ENCODE peak calls at places on chromosomes 6 and 20, in four cellular contexts. E is spleen, P is upper lobe of right lung, G is OCI-LY7. Y is an unnamed sample.

GRCh38 chr20:63036266-63036665 is 29.5 kb upstream of the BHLHE23 start:
- DNase-seq in E (peak; percentile 51), P (no peak), G (no peak), Y (peak; percentile 80)

GRCh38 chr6:159838020-159838744 is 38.1 kb downstream of the PNLDC1 start:
- DNase-seq in E (no peak), P (no peak), G (no peak), Y (no peak)

GRCh38 chr20:58649288-58650180 is 1.5 kb upstream of the STX16 start:
- DNase-seq in E (peak; percentile 89), P (peak; percentile 73), G (no peak), Y (peak; percentile 82)

GRCh38 chr6:28816909-28817807 is 106.6 kb downstream of the TRIM27 start:
- DNase-seq in E (no peak), P (no peak), G (no peak), Y (no peak)

GRCh38 chr6:3310710-3311109 is 52.0 kb downstream of the PSMG4 start:
- DNase-seq in E (peak; percentile 34), P (no peak), G (no peak), Y (no peak)

GRCh38 chr20:5865604-5866003 is 84.7 kb downstream of the TRMT6 start:
- DNase-seq in E (no peak), P (no peak), G (no peak), Y (no peak)

GRCh38 chr6:15327271-15327670 is 81.4 kb downstream of the JARID2 start:
- DNase-seq in E (no peak), P (no peak), G (peak; percentile 78), Y (no peak)

GRCh38 chr6:170186006-170186908 is 104.6 kb downstream of the DLL1 start:
- DNase-seq in E (peak; percentile 66), P (peak; percentile 48), G (no peak), Y (no peak)

GRCh38 chr6:121663292-121663691 is 227.8 kb downstream of the GJA1 start:
- DNase-seq in E (no peak), P (no peak), G (no peak), Y (no peak)

GRCh38 chr20:2879148-2879547 is 5.9 kb downstream of the PTPRA start:
- DNase-seq in E (no peak), P (no peak), G (no peak), Y (no peak)

GRCh38 chr6:56399672-56400263 is 152.4 kb upstream of the COL21A1 start:
- DNase-seq in E (no peak), P (no peak), G (no peak), Y (no peak)

GRCh38 chr20:22452442-22453011 is 131.8 kb downstream of the FOXA2 start:
- DNase-seq in E (no peak), P (no peak), G (no peak), Y (no peak)

GRCh38 chr6:35391240-35391968 is 49.0 kb downstream of the PPARD start:
- DNase-seq in E (no peak), P (no peak), G (no peak), Y (no peak)

GRCh38 chr6:299050-299980 is 7.0 kb downstream of the DUSP22 start:
- DNase-seq in E (no peak), P (no peak), G (no peak), Y (no peak)

GRCh38 chr20:2394411-2395055 is 13.8 kb downstream of the TGM6 start:
- DNase-seq in E (no peak), P (no peak), G (no peak), Y (no peak)

GRCh38 chr6:144314003-144314485 is 28.9 kb downstream of the UTRN start:
- DNase-seq in E (peak; percentile 81), P (peak; percentile 89), G (no peak), Y (no peak)

GRCh38 chr6:83092756-83093399 is 25.4 kb downstream of the DOP1A start:
- DNase-seq in E (no peak), P (no peak), G (no peak), Y (no peak)

GRCh38 chr20:21355981-21356380 is 41.3 kb downstream of the NKX2-4 start:
- DNase-seq in E (no peak), P (no peak), G (no peak), Y (no peak)

GRCh38 chr20:21353236-21353635 is 44.1 kb downstream of the NKX2-4 start:
- DNase-seq in E (no peak), P (no peak), G (no peak), Y (no peak)

GRCh38 chr20:21357851-21358250 is 39.5 kb downstream of the NKX2-4 start:
- DNase-seq in E (no peak), P (no peak), G (no peak), Y (no peak)

GRCh38 chr20:21352703-21353102 is 44.6 kb downstream of the NKX2-4 start:
- DNase-seq in E (no peak), P (no peak), G (no peak), Y (no peak)
- H3K36me3 ChIP-seq in E (no peaks in the 10 kb centered on the region), P (peaks cover 78% of the 10 kb centered on the region), G (peaks cover 76% of the 10 kb centered on the region), Y (peaks cover 77% of the 10 kb centered on the region)

GRCh38 chr6:32774428-32774827 is 11.1 kb upstream of the HLA-DQB2 start:
- DNase-seq in E (no peak), P (no peak), G (no peak), Y (no peak)

GRCh38 chr6:32772656-32773055 is 9.3 kb upstream of the HLA-DQB2 start:
- DNase-seq in E (no peak), P (no peak), G (no peak), Y (no peak)
- H3K27ac ChIP-seq in E (no peak overlapping the region), P (no peak overlapping the region), G (no peak overlapping the region), Y (no peak overlapping the region)

GRCh38 chr6:122735618-122736017 is 43.9 kb upstream of the FABP7 start:
- DNase-seq in E (no peak), P (no peak), G (no peak), Y (no peak)
- H3K4me3 ChIP-seq in E (no peak overlapping the region), P (no peak overlapping the region), G (no peak overlapping the region), Y (no peak overlapping the region)

DNA sequence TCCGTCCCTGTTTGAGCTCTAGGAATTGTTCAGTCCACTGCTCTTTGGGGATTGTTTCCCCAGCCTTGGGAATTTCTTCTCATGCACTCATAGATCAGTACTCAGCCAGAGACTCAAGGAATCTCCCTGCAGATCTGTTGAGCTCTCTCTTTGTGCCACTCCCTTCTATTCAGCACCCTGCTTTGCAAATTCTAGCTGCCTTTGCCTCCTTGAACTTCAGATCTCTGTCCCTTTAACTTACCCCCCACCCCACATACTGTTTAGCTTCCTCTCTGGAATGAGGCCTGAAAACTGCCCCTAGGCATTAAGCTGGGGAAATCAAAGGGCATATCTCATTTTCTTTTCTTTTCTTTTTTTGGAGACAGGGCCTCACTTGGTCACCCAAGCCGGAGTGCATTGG is 30.5 kb downstream of the QRSL1 start:
- DNase-seq in E (no peak), P (no peak), G (no peak), Y (no peak)
- H3K36me3 ChIP-seq in E (peaks cover 13% of the 10 kb centered on the region), P (peaks cover 64% of the 10 kb centered on the region), G (peaks cover 100% of the 10 kb centered on the region), Y (peaks cover 68% of the 10 kb centered on the region)

GRCh38 chr20:48668451-48668946 is 159.3 kb downstream of the PREX1 start:
- DNase-seq in E (peak; percentile 75), P (no peak), G (no peak), Y (no peak)
- H3K27ac ChIP-seq in E (peak overlapping the region; percentile 14), P (no peak overlapping the region), G (no peak overlapping the region), Y (no peak overlapping the region)

Y was measured in RWPE2.